ENCODE peak calls at places on chromosomes 16 and 17, in five cellular contexts. X, S, P, L and M are unnamed samples.

GRCh38 chr16:79316004-79316458 is 284.5 kb downstream of the MAF start:
- DNase-seq in X (no peak), S (no peak), P (no peak), L (no peak), M (no peak)

GRCh38 chr16:66662445-66663194 is 33.9 kb downstream of the CMTM4 start:
- DNase-seq in X (no peak), S (no peak), P (peak), L (peak), M (no peak)

GRCh38 chr17:77185137-77185536 is 44.4 kb downstream of the SEC14L1 start:
- DNase-seq in X (no peak), S (no peak), P (peak), L (no peak), M (no peak)

GRCh38 chr16:11202260-11203091 is 53.5 kb downstream of the SOCS1 start:
- DNase-seq in X (no peak), S (no peak), P (no peak), L (peak), M (no peak)

GRCh38 chr16:48383877-48384304 is 1.3 kb downstream of the SIAH1 start:
- DNase-seq in X (no peak), S (no peak), P (peak), L (peak), M (no peak)

GRCh38 chr16:85129846-85130706 is 17.8 kb upstream of the CIBAR2 start:
- DNase-seq in X (no peak), S (no peak), P (no peak), L (peak), M (no peak)

GRCh38 chr17:76427457-76428231 is 25.3 kb downstream of the UBE2O start:
- DNase-seq in X (no peak), S (no peak), P (peak), L (peak), M (no peak)

GRCh38 chr16:19085679-19086200 is 18.3 kb downstream of the COQ7 start:
- DNase-seq in X (no peak), S (no peak), P (no peak), L (peak), M (no peak)

GRCh38 chr17:49101054-49101534 is 31.5 kb upstream of the B4GALNT2 start:
- DNase-seq in X (no peak), S (no peak), P (peak), L (peak), M (no peak)

GRCh38 chr17:75808905-75809621 is 24.5 kb downstream of the UNK start:
- DNase-seq in X (no peak), S (peak), P (peak), L (peak), M (no peak)

GRCh38 chr16:27218756-27219155 is 15.4 kb downstream of the KDM8 start:
- DNase-seq in X (no peak), S (no peak), P (no peak), L (no peak), M (no peak)

GRCh38 chr16:82031116-82032084 is 3.7 kb upstream of the HSD17B2 start:
- DNase-seq in X (no peak), S (no peak), P (peak), L (peak), M (peak)

GRCh38 chr16:27649021-27649420 is 99.1 kb downstream of the KATNIP start:
- DNase-seq in X (no peak), S (no peak), P (peak), L (no peak), M (no peak)

GRCh38 chr17:80942360-80943345 is 49.0 kb upstream of the CHMP6 start:
- DNase-seq in X (no peak), S (no peak), P (no peak), L (no peak), M (no peak)

GRCh38 chr17:48054238-48055185 is 6.4 kb downstream of the NFE2L1 start:
- DNase-seq in X (peak), S (peak), P (peak), L (peak), M (peak)

GRCh38 chr16:17518441-17518840 is 47.7 kb upstream of the XYLT1 start:
- DNase-seq in X (no peak), S (no peak), P (peak), L (no peak), M (no peak)
- H2BK12ac ChIP-seq in X (no peak), S (no peak), P (no peak), L (no peak), M (no peak)

GRCh38 chr17:42284020-42284369 is 4.3 kb upstream of the STAT5A start:
- DNase-seq in X (no peak), S (peak), P (no peak), L (no peak), M (no peak)

GRCh38 chr17:42282478-42283080 is 5.7 kb upstream of the STAT5A start:
- DNase-seq in X (no peak), S (peak), P (no peak), L (no peak), M (no peak)

GRCh38 chr17:42279776-42280630 is 3.8 kb upstream of the STAT5B start:
- DNase-seq in X (no peak), S (peak), P (no peak), L (no peak), M (no peak)

GRCh38 chr17:42283241-42284019 is 4.9 kb upstream of the STAT5A start:
- DNase-seq in X (no peak), S (peak), P (no peak), L (no peak), M (no peak)

DNA sequence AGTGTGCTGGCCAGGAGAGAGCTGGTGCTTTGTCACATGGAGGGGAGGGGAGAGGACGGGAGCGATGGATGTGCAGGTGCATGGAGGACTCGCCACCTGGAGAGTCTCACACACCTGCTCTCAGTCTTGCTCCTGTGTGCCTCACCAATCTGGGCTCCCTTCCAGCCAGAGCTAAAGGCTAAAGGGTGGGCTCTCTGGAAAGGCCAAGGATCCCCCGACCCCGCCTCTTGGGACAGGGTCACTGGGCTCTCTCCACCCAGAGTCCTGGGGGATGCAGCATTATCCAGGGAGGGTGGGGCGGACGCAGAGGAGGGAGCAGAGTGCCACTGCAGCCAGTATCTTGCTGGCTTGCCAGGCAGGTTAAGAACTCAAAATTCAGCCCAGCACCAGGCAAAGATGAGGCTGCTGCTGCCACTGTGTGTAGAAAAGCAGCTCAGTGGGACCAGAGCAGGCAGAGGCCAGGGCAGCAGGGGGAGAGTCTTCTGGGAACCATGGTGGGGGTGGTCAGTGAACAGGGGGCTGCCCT is 5.4 kb upstream of the STAT5B start:
- DNase-seq in X (no peak), S (peak), P (no peak), L (no peak), M (no peak)
- H2BK12ac ChIP-seq in X (no peak), S (no peak), P (no peak), L (no peak), M (no peak)

GRCh38 chr17:7707446-7707845 is 2.4 kb downstream of the EFNB3 start:
- DNase-seq in X (peak), S (peak), P (no peak), L (no peak), M (no peak)
- H2BK12ac ChIP-seq in X (no peak), S (no peak), P (no peak), L (no peak), M (no peak)

DNA sequence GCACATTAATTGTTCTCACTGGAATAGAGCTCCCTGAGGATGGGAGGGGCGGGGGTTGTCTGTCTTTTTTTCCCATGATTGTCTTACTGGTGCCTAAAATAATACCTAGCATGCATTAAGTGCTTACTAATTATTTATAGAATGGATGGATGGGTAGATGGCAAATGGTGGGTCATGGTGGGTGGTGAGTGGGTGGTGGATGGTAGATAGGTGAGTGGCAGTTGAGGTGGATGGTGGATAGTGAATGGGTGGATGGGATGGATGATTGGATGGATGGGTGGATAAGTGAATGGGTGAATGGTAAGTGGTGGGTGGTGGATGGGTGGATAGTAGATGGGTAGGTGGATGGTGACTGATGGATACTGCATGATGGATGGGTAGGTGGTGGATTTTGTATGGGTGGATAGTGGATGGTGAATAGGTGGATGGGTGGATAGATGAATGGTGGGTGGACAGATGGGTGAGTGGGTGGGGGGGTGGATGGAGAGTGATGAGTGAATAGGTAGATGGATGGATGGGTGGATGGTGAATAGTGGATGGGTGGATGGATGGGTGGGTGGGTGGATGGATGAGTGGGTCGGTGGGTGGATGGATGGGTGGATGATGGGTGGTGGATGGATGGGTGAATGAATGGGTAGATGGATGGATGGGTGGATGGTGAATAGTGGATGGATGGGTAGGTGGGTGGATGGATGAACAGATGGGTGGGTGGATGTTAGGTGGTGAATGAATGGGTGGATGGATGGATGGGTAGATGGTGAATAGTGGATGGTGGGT is 51.6 kb downstream of the RBFOX3 start:
- DNase-seq in X (no peak), S (no peak), P (no peak), L (no peak), M (no peak)
- H2BK12ac ChIP-seq in X (no peak), S (no peak), P (no peak), L (no peak), M (no peak)

GRCh38 chr16:89548344-89549006 is 12.0 kb upstream of the RPL13 start:
- DNase-seq in X (no peak), S (no peak), P (no peak), L (no peak), M (no peak)

GRCh38 chr16:89546781-89547180 is 13.7 kb upstream of the RPL13 start:
- DNase-seq in X (no peak), S (no peak), P (no peak), L (no peak), M (no peak)

GRCh38 chr16:89545831-89546574 is 14.5 kb upstream of the RPL13 start:
- DNase-seq in X (no peak), S (no peak), P (no peak), L (no peak), M (no peak)

GRCh38 chr16:89547860-89548259 is 12.6 kb upstream of the RPL13 start:
- DNase-seq in X (no peak), S (no peak), P (no peak), L (no peak), M (no peak)

GRCh38 chr16:89547291-89547690 is 13.2 kb upstream of the RPL13 start:
- DNase-seq in X (no peak), S (no peak), P (no peak), L (no peak), M (no peak)
- H2BK12ac ChIP-seq in X (no peak), S (no peak), P (no peak), L (no peak), M (no peak)

DNA sequence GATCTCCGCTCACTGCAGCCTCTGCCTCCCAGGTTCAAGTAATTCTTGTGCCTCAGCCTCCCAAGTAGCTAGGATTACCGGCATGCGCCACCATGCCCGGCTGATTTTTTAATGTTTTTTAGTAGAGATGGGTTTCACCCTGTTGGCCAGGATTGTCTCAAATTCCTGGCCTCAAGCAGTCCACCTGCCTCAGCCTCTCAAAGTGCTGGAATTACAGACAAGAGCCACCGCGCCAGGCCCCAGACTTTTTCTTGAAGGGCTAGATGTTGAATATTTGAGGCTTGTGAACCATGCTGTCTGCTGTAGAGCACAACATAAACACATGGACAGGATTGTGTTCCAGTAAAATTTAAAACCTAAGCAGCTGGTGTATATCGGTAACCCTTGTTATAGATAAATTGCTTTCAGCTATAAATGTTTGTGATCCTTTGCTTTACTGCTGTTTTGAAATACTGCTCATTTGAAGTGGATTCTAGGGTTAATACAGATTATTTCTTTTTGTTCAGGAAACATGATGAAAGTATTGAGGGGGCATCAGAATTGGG is 12.4 kb downstream of the WSB1 start:
- DNase-seq in X (no peak), S (no peak), P (no peak), L (no peak), M (no peak)
- H2BK12ac ChIP-seq in X (no peak), S (no peak), P (no peak), L (no peak), M (no peak)

GRCh38 chr16:17468611-17469010 is 2.1 kb downstream of the XYLT1 start:
- DNase-seq in X (no peak), S (no peak), P (no peak), L (no peak), M (no peak)
- H2BK12ac ChIP-seq in X (peak), S (no peak), P (no peak), L (no peak), M (peak)

GRCh38 chr16:74896389-74897370 is 88.2 kb downstream of the WDR59 start:
- DNase-seq in X (no peak), S (no peak), P (peak), L (peak), M (no peak)
- H2BK12ac ChIP-seq in X (no peak), S (no peak), P (no peak), L (peak), M (no peak)

GRCh38 chr16:22004321-22004720 is 3.4 kb upstream of the PDZD9 start:
- DNase-seq in X (peak), S (no peak), P (no peak), L (no peak), M (no peak)
- H2BK12ac ChIP-seq in X (no peak), S (no peak), P (no peak), L (no peak), M (no peak)